ENCODE peak calls at places on chromosomes 16 and 17, in ten cellular contexts. One of them, this sample, is unnamed. For H3K36me3, the result is how much of the 10 kb centered on the place peaks cover.

GRCh38 chr17:32341141-32341856 is 674 bp downstream of the C17orf75 start:
- DNase-seq in IMR-90: no peak
- DNase-seq in fibroblast of lung: peak
- DNase-seq in cardiac muscle cell: no peak
- DNase-seq in endodermal cell: no peak
- DNase-seq in ovary: no peak
- DNase-seq in breast epithelium: no peak
- DNase-seq in colonic mucosa: peak
- DNase-seq in spleen: no peak
- DNase-seq in CD8-positive, alpha-beta T cell: peak
- DNase-seq in this sample: peak

GRCh38 chr16:3513892-3514600 is 13.2 kb downstream of the CLUAP1 start:
- DNase-seq in endodermal cell: no peak
- DNase-seq in spleen: no peak
- DNase-seq in CD8-positive, alpha-beta T cell: no peak
- DNase-seq in ovary: no peak
- DNase-seq in breast epithelium: peak
- DNase-seq in IMR-90: peak
- DNase-seq in cardiac muscle cell: no peak
- DNase-seq in colonic mucosa: no peak
- DNase-seq in fibroblast of lung: no peak
- DNase-seq in this sample: peak

GRCh38 chr17:30556374-30557332 is 79.4 kb downstream of the GOSR1 start:
- DNase-seq in breast epithelium: no peak
- DNase-seq in IMR-90: no peak
- DNase-seq in CD8-positive, alpha-beta T cell: no peak
- DNase-seq in cardiac muscle cell: no peak
- DNase-seq in spleen: no peak
- DNase-seq in fibroblast of lung: no peak
- DNase-seq in endodermal cell: peak
- DNase-seq in ovary: no peak
- DNase-seq in colonic mucosa: no peak
- DNase-seq in this sample: no peak

GRCh38 chr17:31275126-31275525 is 21.9 kb downstream of the OMG start:
- DNase-seq in CD8-positive, alpha-beta T cell: no peak
- DNase-seq in colonic mucosa: no peak
- DNase-seq in spleen: no peak
- DNase-seq in breast epithelium: no peak
- DNase-seq in fibroblast of lung: no peak
- DNase-seq in cardiac muscle cell: no peak
- DNase-seq in endodermal cell: no peak
- DNase-seq in ovary: no peak
- DNase-seq in IMR-90: peak
- DNase-seq in this sample: peak

GRCh38 chr16:31243734-31244670 is 15.8 kb upstream of the ITGAM start:
- DNase-seq in ovary: no peak
- DNase-seq in endodermal cell: no peak
- DNase-seq in breast epithelium: no peak
- DNase-seq in CD8-positive, alpha-beta T cell: no peak
- DNase-seq in fibroblast of lung: no peak
- DNase-seq in cardiac muscle cell: no peak
- DNase-seq in colonic mucosa: no peak
- DNase-seq in spleen: no peak
- DNase-seq in IMR-90: no peak
- DNase-seq in this sample: no peak

GRCh38 chr16:75181630-75182029 is 25.3 kb downstream of the CTRB2 start:
- DNase-seq in fibroblast of lung: no peak
- DNase-seq in breast epithelium: no peak
- DNase-seq in CD8-positive, alpha-beta T cell: no peak
- DNase-seq in colonic mucosa: no peak
- DNase-seq in endodermal cell: no peak
- DNase-seq in IMR-90: no peak
- DNase-seq in cardiac muscle cell: no peak
- DNase-seq in ovary: no peak
- DNase-seq in spleen: no peak
- DNase-seq in this sample: no peak

GRCh38 chr17:31787857-31788570 is 71.0 kb downstream of the COPRS start:
- DNase-seq in IMR-90: peak
- DNase-seq in fibroblast of lung: peak
- DNase-seq in cardiac muscle cell: peak
- DNase-seq in endodermal cell: peak
- DNase-seq in spleen: no peak
- DNase-seq in colonic mucosa: no peak
- DNase-seq in CD8-positive, alpha-beta T cell: no peak
- DNase-seq in breast epithelium: no peak
- DNase-seq in ovary: no peak
- DNase-seq in this sample: peak

GRCh38 chr17:38702166-38702899 is 2.7 kb upstream of the MLLT6 start:
- DNase-seq in spleen: peak
- DNase-seq in endodermal cell: peak
- DNase-seq in CD8-positive, alpha-beta T cell: peak
- DNase-seq in IMR-90: peak
- DNase-seq in ovary: peak
- DNase-seq in fibroblast of lung: peak
- DNase-seq in colonic mucosa: peak
- DNase-seq in breast epithelium: peak
- DNase-seq in cardiac muscle cell: peak
- DNase-seq in this sample: peak

GRCh38 chr17:19392303-19392702 is 5.3 kb upstream of the MFAP4 start:
- DNase-seq in CD8-positive, alpha-beta T cell: no peak
- DNase-seq in ovary: no peak
- DNase-seq in breast epithelium: peak
- DNase-seq in cardiac muscle cell: no peak
- DNase-seq in IMR-90: no peak
- DNase-seq in colonic mucosa: no peak
- DNase-seq in fibroblast of lung: peak
- DNase-seq in endodermal cell: no peak
- DNase-seq in spleen: no peak
- DNase-seq in this sample: no peak

GRCh38 chr17:79050591-79050990 is 24.0 kb upstream of the ENGASE start:
- DNase-seq in IMR-90: no peak
- DNase-seq in endodermal cell: no peak
- DNase-seq in spleen: peak
- DNase-seq in breast epithelium: no peak
- DNase-seq in cardiac muscle cell: no peak
- DNase-seq in colonic mucosa: no peak
- DNase-seq in fibroblast of lung: no peak
- DNase-seq in CD8-positive, alpha-beta T cell: no peak
- DNase-seq in ovary: no peak
- DNase-seq in this sample: no peak

DNA sequence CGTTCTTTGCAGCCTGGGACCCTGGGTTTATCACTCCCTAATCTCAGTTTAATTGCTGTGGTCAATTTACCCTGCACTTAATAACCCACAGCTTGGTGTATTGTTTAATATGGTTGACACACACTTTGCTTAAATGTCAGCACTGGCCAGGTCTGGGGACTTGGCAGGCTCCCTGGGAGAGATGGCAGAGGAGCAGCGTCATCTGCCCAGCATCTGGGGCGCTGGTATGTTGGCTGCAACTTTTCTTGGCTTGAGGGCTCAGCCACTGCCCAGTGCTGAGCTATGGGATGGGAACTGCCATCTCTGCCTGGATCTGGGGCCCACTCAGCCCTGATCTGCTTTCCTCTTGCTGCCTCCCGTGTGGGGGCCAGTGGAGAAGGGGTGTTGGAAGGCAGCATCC is 115.7 kb upstream of the IRX3 start:
- DNase-seq in fibroblast of lung: no peak
- DNase-seq in endodermal cell: peak
- DNase-seq in IMR-90: no peak
- DNase-seq in breast epithelium: no peak
- DNase-seq in ovary: no peak
- DNase-seq in spleen: no peak
- DNase-seq in cardiac muscle cell: no peak
- DNase-seq in colonic mucosa: no peak
- DNase-seq in CD8-positive, alpha-beta T cell: no peak
- DNase-seq in this sample: no peak
- TF ChIP-seq CTCF in fibroblast of lung: no peak
- TF ChIP-seq CTCF in endodermal cell: no peak
- TF ChIP-seq CTCF in IMR-90: no peak
- TF ChIP-seq CTCF in breast epithelium: no peak
- TF ChIP-seq CTCF in ovary: no peak
- TF ChIP-seq CTCF in spleen: no peak
- TF ChIP-seq CTCF in cardiac muscle cell: no peak
- TF ChIP-seq CTCF in colonic mucosa: no peak
- TF ChIP-seq CTCF in CD8-positive, alpha-beta T cell: no peak
- TF ChIP-seq CTCF in this sample: no peak

DNA sequence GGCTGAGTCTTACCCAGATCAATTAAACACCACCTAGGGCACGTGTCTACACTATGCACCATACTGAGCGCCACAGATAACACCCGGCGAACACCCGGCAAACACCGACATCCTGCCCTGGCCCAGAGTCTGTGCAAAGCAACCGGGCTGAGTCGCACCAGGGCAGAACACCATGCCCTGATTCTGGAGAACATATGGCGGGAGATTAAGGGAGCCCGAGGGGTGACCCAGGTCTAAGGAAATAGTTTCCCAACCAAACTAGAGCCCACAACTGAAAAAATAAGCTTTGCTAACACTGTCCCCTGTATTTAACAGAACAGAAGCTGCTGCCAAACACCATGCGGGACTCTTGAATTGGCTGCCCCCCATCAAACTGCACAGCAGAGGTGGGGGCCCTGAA is 22.1 kb downstream of the MYO18A start:
- DNase-seq in ovary: no peak
- DNase-seq in spleen: peak
- DNase-seq in fibroblast of lung: no peak
- DNase-seq in endodermal cell: no peak
- DNase-seq in IMR-90: no peak
- DNase-seq in cardiac muscle cell: peak
- DNase-seq in CD8-positive, alpha-beta T cell: no peak
- DNase-seq in breast epithelium: no peak
- DNase-seq in colonic mucosa: no peak
- DNase-seq in this sample: no peak
- H3K4me3 ChIP-seq in ovary: no peak
- H3K4me3 ChIP-seq in spleen: no peak
- H3K4me3 ChIP-seq in fibroblast of lung: no peak
- H3K4me3 ChIP-seq in endodermal cell: no peak
- H3K4me3 ChIP-seq in IMR-90: no peak
- H3K4me3 ChIP-seq in cardiac muscle cell: no peak
- H3K4me3 ChIP-seq in CD8-positive, alpha-beta T cell: no peak
- H3K4me3 ChIP-seq in breast epithelium: no peak
- H3K4me3 ChIP-seq in colonic mucosa: no peak
- H3K4me3 ChIP-seq in this sample: no peak

DNA sequence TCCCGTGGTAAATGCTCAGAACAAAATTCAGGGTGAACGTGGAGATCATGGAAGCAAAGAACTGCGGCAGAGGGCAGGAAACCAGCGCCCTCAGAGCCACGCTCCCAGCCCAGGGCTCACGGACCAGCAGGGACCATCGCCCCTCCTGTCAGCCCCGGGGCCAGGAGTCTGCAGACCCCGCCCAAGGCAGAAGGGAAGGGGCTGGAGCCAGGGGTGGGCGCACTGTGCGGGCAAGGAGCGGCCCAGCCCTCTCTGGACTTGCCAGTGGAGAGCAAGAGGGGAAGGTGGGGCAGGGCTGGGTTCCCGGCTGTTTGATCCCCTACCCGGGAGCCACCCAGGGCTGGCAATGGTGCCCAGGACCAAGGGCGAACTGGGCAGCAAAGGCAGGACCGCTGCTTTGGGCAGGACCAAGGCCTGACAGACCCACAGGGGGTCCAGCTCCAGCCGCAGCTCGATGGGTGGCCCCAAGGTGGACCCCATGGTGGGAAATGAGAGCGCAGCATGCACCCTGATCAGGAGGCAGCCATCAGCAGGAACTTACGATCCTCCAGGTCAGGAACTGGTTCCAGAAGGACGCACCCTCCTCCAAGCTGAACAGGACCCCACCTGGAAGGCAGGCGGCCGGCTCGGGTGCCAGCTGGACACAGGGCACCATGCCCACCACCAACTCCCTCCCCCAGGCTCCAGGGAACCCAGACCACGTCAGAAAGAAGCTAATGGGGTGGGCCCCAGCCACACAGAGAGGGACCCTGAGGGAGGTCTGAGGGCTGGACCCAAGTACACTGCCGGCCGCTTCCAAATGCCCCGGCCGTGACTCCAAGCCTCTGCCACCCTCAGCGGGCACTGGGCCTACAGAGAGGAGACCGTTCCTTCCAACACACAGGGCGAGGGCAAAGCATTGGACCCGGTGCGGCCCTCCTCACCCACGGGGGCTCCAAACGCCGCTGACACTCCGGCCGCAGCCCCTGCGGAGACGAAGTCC is 11.1 kb upstream of the CCDC154 start:
- DNase-seq in breast epithelium: no peak
- DNase-seq in ovary: no peak
- DNase-seq in fibroblast of lung: no peak
- DNase-seq in colonic mucosa: no peak
- DNase-seq in spleen: no peak
- DNase-seq in IMR-90: no peak
- DNase-seq in CD8-positive, alpha-beta T cell: no peak
- DNase-seq in cardiac muscle cell: no peak
- DNase-seq in endodermal cell: no peak
- DNase-seq in this sample: no peak
- H3K36me3 ChIP-seq in breast epithelium: under half
- H3K36me3 ChIP-seq in ovary: under half
- H3K36me3 ChIP-seq in fibroblast of lung: under half
- H3K36me3 ChIP-seq in colonic mucosa: under half
- H3K36me3 ChIP-seq in spleen: half or more
- H3K36me3 ChIP-seq in IMR-90: half or more
- H3K36me3 ChIP-seq in CD8-positive, alpha-beta T cell: under half
- H3K36me3 ChIP-seq in cardiac muscle cell: under half
- H3K36me3 ChIP-seq in endodermal cell: under half
- H3K36me3 ChIP-seq in this sample: under half

GRCh38 chr17:56175299-56175935 is 22.1 kb downstream of the ANKFN1 start:
- DNase-seq in fibroblast of lung: peak
- DNase-seq in breast epithelium: no peak
- DNase-seq in cardiac muscle cell: no peak
- DNase-seq in CD8-positive, alpha-beta T cell: no peak
- DNase-seq in IMR-90: no peak
- DNase-seq in ovary: no peak
- DNase-seq in spleen: no peak
- DNase-seq in endodermal cell: no peak
- DNase-seq in colonic mucosa: no peak
- DNase-seq in this sample: no peak

GRCh38 chr17:56174421-56174820 is 21.1 kb downstream of the ANKFN1 start:
- DNase-seq in cardiac muscle cell: no peak
- DNase-seq in colonic mucosa: no peak
- DNase-seq in spleen: no peak
- DNase-seq in breast epithelium: no peak
- DNase-seq in CD8-positive, alpha-beta T cell: no peak
- DNase-seq in endodermal cell: no peak
- DNase-seq in ovary: no peak
- DNase-seq in fibroblast of lung: no peak
- DNase-seq in IMR-90: no peak
- DNase-seq in this sample: no peak

GRCh38 chr17:56178203-56178602 is 24.9 kb downstream of the ANKFN1 start:
- DNase-seq in spleen: no peak
- DNase-seq in colonic mucosa: no peak
- DNase-seq in endodermal cell: no peak
- DNase-seq in CD8-positive, alpha-beta T cell: no peak
- DNase-seq in breast epithelium: no peak
- DNase-seq in cardiac muscle cell: no peak
- DNase-seq in ovary: no peak
- DNase-seq in fibroblast of lung: no peak
- DNase-seq in IMR-90: no peak
- DNase-seq in this sample: no peak

GRCh38 chr17:56173958-56174357 is 20.7 kb downstream of the ANKFN1 start:
- DNase-seq in IMR-90: no peak
- DNase-seq in CD8-positive, alpha-beta T cell: no peak
- DNase-seq in fibroblast of lung: peak
- DNase-seq in ovary: no peak
- DNase-seq in spleen: no peak
- DNase-seq in colonic mucosa: no peak
- DNase-seq in cardiac muscle cell: no peak
- DNase-seq in breast epithelium: no peak
- DNase-seq in endodermal cell: peak
- DNase-seq in this sample: no peak

GRCh38 chr17:56176101-56176500 is 22.8 kb downstream of the ANKFN1 start:
- DNase-seq in cardiac muscle cell: no peak
- DNase-seq in colonic mucosa: no peak
- DNase-seq in endodermal cell: no peak
- DNase-seq in IMR-90: peak
- DNase-seq in ovary: no peak
- DNase-seq in CD8-positive, alpha-beta T cell: no peak
- DNase-seq in spleen: no peak
- DNase-seq in breast epithelium: no peak
- DNase-seq in fibroblast of lung: peak
- DNase-seq in this sample: no peak
- TF ChIP-seq CTCF in cardiac muscle cell: no peak
- TF ChIP-seq CTCF in colonic mucosa: no peak
- TF ChIP-seq CTCF in endodermal cell: no peak
- TF ChIP-seq CTCF in IMR-90: no peak
- TF ChIP-seq CTCF in ovary: no peak
- TF ChIP-seq CTCF in CD8-positive, alpha-beta T cell: no peak
- TF ChIP-seq CTCF in spleen: no peak
- TF ChIP-seq CTCF in breast epithelium: no peak
- TF ChIP-seq CTCF in fibroblast of lung: no peak
- TF ChIP-seq CTCF in this sample: no peak

This sample was measured in bronchial epithelial cell.